ENCODE peak calls at places on chromosome 14, in six cellular contexts. One of them, this sample, is unnamed.

GRCh38 chr14:62626416-62626815 is 418.8 kb downstream of the KCNH5 start:
- DNase-seq in IMR-90: no peak
- DNase-seq in neuronal stem cell: no peak
- DNase-seq in H9: no peak
- DNase-seq in mesenchymal stem cell: no peak
- DNase-seq in mesendoderm: no peak
- DNase-seq in this sample: no peak

GRCh38 chr14:95784137-95784536 is 70.2 kb upstream of the TCL1A start:
- DNase-seq in IMR-90: peak; percentile 38
- DNase-seq in neuronal stem cell: peak; percentile 58
- DNase-seq in H9: no peak
- DNase-seq in mesenchymal stem cell: no peak
- DNase-seq in mesendoderm: peak; percentile 51
- DNase-seq in this sample: no peak

GRCh38 chr14:91264151-91265150 is 19.9 kb upstream of the GPR68 start:
- DNase-seq in IMR-90: no peak
- DNase-seq in neuronal stem cell: no peak
- DNase-seq in H9: peak; percentile 41
- DNase-seq in mesenchymal stem cell: no peak
- DNase-seq in mesendoderm: no peak
- DNase-seq in this sample: peak; percentile 71

GRCh38 chr14:48035836-48036235 is 360.4 kb upstream of the MDGA2 start:
- DNase-seq in IMR-90: no peak
- DNase-seq in neuronal stem cell: no peak
- DNase-seq in H9: peak; percentile 86
- DNase-seq in mesenchymal stem cell: no peak
- DNase-seq in mesendoderm: peak; percentile 82
- DNase-seq in this sample: peak; percentile 46

GRCh38 chr14:21749306-21749868 is 75.8 kb upstream of the OR4E1 start:
- DNase-seq in IMR-90: no peak
- DNase-seq in neuronal stem cell: no peak
- DNase-seq in H9: no peak
- DNase-seq in mesenchymal stem cell: no peak
- DNase-seq in mesendoderm: no peak
- DNase-seq in this sample: no peak

GRCh38 chr14:101507306-101508150 is 53.8 kb upstream of the DIO3 start:
- DNase-seq in IMR-90: no peak
- DNase-seq in neuronal stem cell: no peak
- DNase-seq in H9: peak; percentile 22
- DNase-seq in mesenchymal stem cell: no peak
- DNase-seq in mesendoderm: no peak
- DNase-seq in this sample: no peak

GRCh38 chr14:98138666-98139065 is 1133.3 kb downstream of the BCL11B start:
- DNase-seq in IMR-90: no peak
- DNase-seq in neuronal stem cell: peak; percentile 43
- DNase-seq in H9: peak; percentile 62
- DNase-seq in mesenchymal stem cell: no peak
- DNase-seq in mesendoderm: peak; percentile 78
- DNase-seq in this sample: peak; percentile 7

GRCh38 chr14:24984846-24985589 is 64.9 kb downstream of the STXBP6 start:
- DNase-seq in IMR-90: no peak
- DNase-seq in neuronal stem cell: no peak
- DNase-seq in H9: no peak
- DNase-seq in mesenchymal stem cell: no peak
- DNase-seq in mesendoderm: no peak
- DNase-seq in this sample: no peak

GRCh38 chr14:61694830-61695694 is at the start of gene HIF1A:
- DNase-seq in IMR-90: peak; percentile 99
- DNase-seq in neuronal stem cell: peak; percentile 98
- DNase-seq in H9: peak; percentile 99
- DNase-seq in mesenchymal stem cell: peak; percentile 99
- DNase-seq in mesendoderm: peak; percentile 100
- DNase-seq in this sample: peak; percentile 91

GRCh38 chr14:95943699-95944098 is 67.1 kb downstream of the TUNAR start:
- DNase-seq in IMR-90: no peak
- DNase-seq in neuronal stem cell: peak; percentile 70
- DNase-seq in H9: no peak
- DNase-seq in mesenchymal stem cell: no peak
- DNase-seq in mesendoderm: peak; percentile 82
- DNase-seq in this sample: no peak

GRCh38 chr14:76169776-76170175 is 18.1 kb downstream of the GPATCH2L start:
- DNase-seq in IMR-90: no peak
- DNase-seq in neuronal stem cell: no peak
- DNase-seq in H9: no peak
- DNase-seq in mesenchymal stem cell: no peak
- DNase-seq in mesendoderm: no peak
- DNase-seq in this sample: no peak

GRCh38 chr14:95514131-95515079 is 2.0 kb downstream of the SYNE3 start:
- DNase-seq in IMR-90: no peak
- DNase-seq in neuronal stem cell: no peak
- DNase-seq in H9: peak; percentile 58
- DNase-seq in mesenchymal stem cell: no peak
- DNase-seq in mesendoderm: peak; percentile 92
- DNase-seq in this sample: no peak

GRCh38 chr14:54356172-54356571 is 40.6 kb upstream of the CDKN3 start:
- DNase-seq in IMR-90: peak; percentile 64
- DNase-seq in neuronal stem cell: no peak
- DNase-seq in H9: no peak
- DNase-seq in mesenchymal stem cell: no peak
- DNase-seq in mesendoderm: no peak
- DNase-seq in this sample: no peak

GRCh38 chr14:103016071-103016470 is 41.3 kb downstream of the CDC42BPB start:
- DNase-seq in IMR-90: no peak
- DNase-seq in neuronal stem cell: no peak
- DNase-seq in H9: peak; percentile 25
- DNase-seq in mesenchymal stem cell: no peak
- DNase-seq in mesendoderm: no peak
- DNase-seq in this sample: no peak

GRCh38 chr14:33584698-33585097 is 366.2 kb downstream of the EGLN3 start:
- DNase-seq in IMR-90: no peak
- DNase-seq in neuronal stem cell: no peak
- DNase-seq in H9: no peak
- DNase-seq in mesenchymal stem cell: no peak
- DNase-seq in mesendoderm: peak; percentile 57
- DNase-seq in this sample: no peak

GRCh38 chr14:50000215-50001145 is 107.6 kb downstream of the ARF6 start:
- DNase-seq in IMR-90: peak; percentile 84
- DNase-seq in neuronal stem cell: no peak
- DNase-seq in H9: peak; percentile 60
- DNase-seq in mesenchymal stem cell: peak; percentile 96
- DNase-seq in mesendoderm: peak; percentile 93
- DNase-seq in this sample: no peak

GRCh38 chr14:78325911-78326310 is 155.7 kb downstream of the NRXN3 start:
- DNase-seq in IMR-90: no peak
- DNase-seq in neuronal stem cell: no peak
- DNase-seq in H9: no peak
- DNase-seq in mesenchymal stem cell: no peak
- DNase-seq in mesendoderm: peak; percentile 51
- DNase-seq in this sample: no peak

GRCh38 chr14:31127690-31128089 is 79.9 kb downstream of the HECTD1 start:
- DNase-seq in IMR-90: no peak
- DNase-seq in neuronal stem cell: no peak
- DNase-seq in H9: no peak
- DNase-seq in mesenchymal stem cell: no peak
- DNase-seq in mesendoderm: peak; percentile 51
- DNase-seq in this sample: no peak

GRCh38 chr14:90773705-90774104 is 42.5 kb downstream of the TTC7B start:
- DNase-seq in IMR-90: no peak
- DNase-seq in neuronal stem cell: no peak
- DNase-seq in H9: no peak
- DNase-seq in mesenchymal stem cell: no peak
- DNase-seq in mesendoderm: no peak
- DNase-seq in this sample: no peak

GRCh38 chr14:65290830-65291229 is 121.7 kb upstream of the FUT8 start:
- DNase-seq in IMR-90: peak; percentile 85
- DNase-seq in neuronal stem cell: no peak
- DNase-seq in H9: no peak
- DNase-seq in mesenchymal stem cell: peak; percentile 77
- DNase-seq in mesendoderm: no peak
- DNase-seq in this sample: no peak

GRCh38 chr14:58772814-58773620 is 135.3 kb downstream of the DACT1 start:
- DNase-seq in IMR-90: peak; percentile 15
- DNase-seq in neuronal stem cell: no peak
- DNase-seq in H9: peak; percentile 38
- DNase-seq in mesenchymal stem cell: peak; percentile 56
- DNase-seq in mesendoderm: peak; percentile 73
- DNase-seq in this sample: no peak

GRCh38 chr14:100219126-100219785 is 19.7 kb upstream of the YY1 start:
- DNase-seq in IMR-90: peak; percentile 46
- DNase-seq in neuronal stem cell: no peak
- DNase-seq in H9: no peak
- DNase-seq in mesenchymal stem cell: no peak
- DNase-seq in mesendoderm: no peak
- DNase-seq in this sample: no peak

GRCh38 chr14:24395609-24396580 is 2.9 kb upstream of the NYNRIN start:
- DNase-seq in IMR-90: no peak
- DNase-seq in neuronal stem cell: no peak
- DNase-seq in H9: no peak
- DNase-seq in mesenchymal stem cell: no peak
- DNase-seq in mesendoderm: no peak
- DNase-seq in this sample: no peak

GRCh38 chr14:68593806-68594536 is 198.9 kb downstream of the ZFP36L1 start:
- DNase-seq in IMR-90: peak; percentile 45
- DNase-seq in neuronal stem cell: no peak
- DNase-seq in H9: no peak
- DNase-seq in mesenchymal stem cell: peak; percentile 73
- DNase-seq in mesendoderm: no peak
- DNase-seq in this sample: no peak

GRCh38 chr14:45810152-45810872 is 557.3 kb upstream of the MIS18BP1 start:
- DNase-seq in IMR-90: no peak
- DNase-seq in neuronal stem cell: no peak
- DNase-seq in H9: no peak
- DNase-seq in mesenchymal stem cell: peak; percentile 22
- DNase-seq in mesendoderm: peak; percentile 40
- DNase-seq in this sample: no peak

GRCh38 chr14:104810316-104810715 is 9.4 kb downstream of the ZBTB42 start:
- DNase-seq in IMR-90: no peak
- DNase-seq in neuronal stem cell: no peak
- DNase-seq in H9: no peak
- DNase-seq in mesenchymal stem cell: no peak
- DNase-seq in mesendoderm: no peak
- DNase-seq in this sample: no peak
- H2BK15ac ChIP-seq in IMR-90: no peak overlapping the region
- H2BK15ac ChIP-seq in neuronal stem cell: no peak overlapping the region
- H2BK15ac ChIP-seq in H9: no peak overlapping the region
- H2BK15ac ChIP-seq in mesenchymal stem cell: no peak overlapping the region
- H2BK15ac ChIP-seq in mesendoderm: no peak overlapping the region
- H2BK15ac ChIP-seq in this sample: no peak overlapping the region

DNA sequence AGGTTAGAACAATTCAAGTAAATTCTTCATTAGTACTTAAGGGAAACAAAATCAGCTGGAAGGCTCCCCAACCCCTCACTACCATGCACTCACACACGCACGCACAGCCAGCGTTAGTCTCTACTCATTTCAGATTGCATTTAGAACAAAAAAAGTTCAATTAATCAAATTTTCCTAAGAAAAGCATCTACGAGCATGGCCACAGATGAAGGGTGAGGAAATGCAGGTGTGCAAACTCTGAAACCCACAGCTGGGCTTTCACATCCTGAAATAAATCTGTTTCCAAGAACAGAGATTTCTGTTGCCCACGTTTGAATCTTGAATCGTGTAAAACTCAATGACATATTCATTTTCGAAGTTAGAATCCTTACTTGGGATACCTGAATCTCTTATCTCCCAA is 62.6 kb downstream of the SEL1L start:
- DNase-seq in IMR-90: no peak
- DNase-seq in neuronal stem cell: no peak
- DNase-seq in H9: no peak
- DNase-seq in mesenchymal stem cell: no peak
- DNase-seq in mesendoderm: no peak
- DNase-seq in this sample: no peak
- H2BK15ac ChIP-seq in IMR-90: no peak overlapping the region
- H2BK15ac ChIP-seq in neuronal stem cell: no peak overlapping the region
- H2BK15ac ChIP-seq in H9: no peak overlapping the region
- H2BK15ac ChIP-seq in mesenchymal stem cell: no peak overlapping the region
- H2BK15ac ChIP-seq in mesendoderm: no peak overlapping the region
- H2BK15ac ChIP-seq in this sample: no peak overlapping the region

DNA sequence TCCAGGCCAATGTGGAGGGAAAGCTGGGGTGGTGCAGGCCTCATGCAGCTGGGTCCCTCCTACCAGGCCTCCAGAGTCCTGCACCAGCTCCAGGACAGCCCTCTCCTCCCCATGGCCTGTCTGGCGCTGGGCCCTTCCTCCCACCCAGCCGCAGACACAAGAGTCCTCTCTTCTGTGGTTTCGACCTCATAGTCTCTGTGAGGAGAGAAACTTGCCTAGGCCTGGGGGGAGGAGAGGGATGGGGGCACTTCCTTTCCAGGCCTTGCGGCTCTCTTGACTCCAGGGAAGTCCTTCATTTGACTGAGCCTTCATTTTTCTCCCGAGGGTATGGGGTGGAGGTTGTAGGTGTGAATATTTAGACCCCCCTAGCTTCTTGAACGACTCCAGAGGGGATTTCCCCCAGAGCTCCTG is 2.3 kb downstream of the MMP14 start:
- DNase-seq in IMR-90: peak; percentile 66
- DNase-seq in neuronal stem cell: no peak
- DNase-seq in H9: no peak
- DNase-seq in mesenchymal stem cell: peak; percentile 86
- DNase-seq in mesendoderm: peak; percentile 49
- DNase-seq in this sample: no peak
- H2BK15ac ChIP-seq in IMR-90: peak overlapping the region; percentile 68
- H2BK15ac ChIP-seq in neuronal stem cell: no peak overlapping the region
- H2BK15ac ChIP-seq in H9: no peak overlapping the region
- H2BK15ac ChIP-seq in mesenchymal stem cell: no peak overlapping the region
- H2BK15ac ChIP-seq in mesendoderm: no peak overlapping the region
- H2BK15ac ChIP-seq in this sample: peak overlapping the region; percentile 53

GRCh38 chr14:71597955-71598659 is 334.1 kb upstream of the RGS6 start:
- DNase-seq in IMR-90: no peak
- DNase-seq in neuronal stem cell: no peak
- DNase-seq in H9: no peak
- DNase-seq in mesenchymal stem cell: no peak
- DNase-seq in mesendoderm: no peak
- DNase-seq in this sample: no peak

GRCh38 chr14:71594828-71595227 is 337.4 kb upstream of the RGS6 start:
- DNase-seq in IMR-90: peak; percentile 32
- DNase-seq in neuronal stem cell: no peak
- DNase-seq in H9: no peak
- DNase-seq in mesenchymal stem cell: no peak
- DNase-seq in mesendoderm: no peak
- DNase-seq in this sample: no peak

GRCh38 chr14:71593966-71594365 is 338.3 kb upstream of the RGS6 start:
- DNase-seq in IMR-90: no peak
- DNase-seq in neuronal stem cell: no peak
- DNase-seq in H9: no peak
- DNase-seq in mesenchymal stem cell: no peak
- DNase-seq in mesendoderm: no peak
- DNase-seq in this sample: no peak

GRCh38 chr14:71597289-71597920 is 334.8 kb upstream of the RGS6 start:
- DNase-seq in IMR-90: no peak
- DNase-seq in neuronal stem cell: no peak
- DNase-seq in H9: no peak
- DNase-seq in mesenchymal stem cell: no peak
- DNase-seq in mesendoderm: no peak
- DNase-seq in this sample: no peak

DNA sequence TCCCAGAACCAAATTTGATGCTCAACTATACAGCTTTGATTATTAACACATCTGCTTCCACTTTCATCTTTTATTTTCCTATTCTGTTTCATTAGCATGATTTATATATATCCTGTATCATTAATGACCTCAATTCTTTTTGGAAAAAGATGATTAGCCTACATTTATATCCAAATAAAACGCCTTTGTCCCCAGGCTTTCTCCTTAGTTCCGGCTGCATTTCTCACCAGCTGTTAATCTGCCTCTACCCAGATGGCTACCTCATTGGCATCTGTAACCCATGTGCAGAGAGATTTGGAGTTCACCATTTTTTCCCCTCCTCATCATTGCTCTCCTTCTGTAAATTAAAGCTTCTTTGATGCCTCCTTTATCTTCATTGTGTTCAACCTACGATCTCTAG is 336.8 kb upstream of the RGS6 start:
- DNase-seq in IMR-90: no peak
- DNase-seq in neuronal stem cell: no peak
- DNase-seq in H9: no peak
- DNase-seq in mesenchymal stem cell: no peak
- DNase-seq in mesendoderm: no peak
- DNase-seq in this sample: no peak
- H2BK15ac ChIP-seq in IMR-90: no peak overlapping the region
- H2BK15ac ChIP-seq in neuronal stem cell: no peak overlapping the region
- H2BK15ac ChIP-seq in H9: no peak overlapping the region
- H2BK15ac ChIP-seq in mesenchymal stem cell: no peak overlapping the region
- H2BK15ac ChIP-seq in mesendoderm: no peak overlapping the region
- H2BK15ac ChIP-seq in this sample: no peak overlapping the region